ENCODE peak calls at places on chromosomes 11 and 22, in five cellular contexts. G is IMR-90, Z is Peyer's patch, Q is fibroblast of lung, L is esophagus squamous epithelium. W is an unnamed sample. For H3K36me3 and H3K27me3, the result is how much of the 10 kb centered on the place peaks cover.

GRCh38 chr11:77470504-77470903 is 3.4 kb downstream of the PAK1 start:
- DNase-seq in Q (no peak), L (no peak), G (no peak), Z (no peak), W (no peak)

GRCh38 chr11:34105957-34106504 is 602 bp downstream of the NAT10 start:
- DNase-seq in G (peak), L (no peak), Q (peak), Z (no peak), W (no peak)

GRCh38 chr11:19972637-19973036 is 187.6 kb downstream of the DBX1 start:
- DNase-seq in L (no peak), Z (no peak), Q (no peak), G (no peak), W (no peak)

GRCh38 chr11:123576082-123576481 is 78.3 kb downstream of the SCN3B start:
- DNase-seq in Z (no peak), L (no peak), Q (no peak), G (no peak), W (peak)

GRCh38 chr11:86099727-86100320 is 30.9 kb upstream of the PICALM start:
- DNase-seq in L (no peak), G (peak), Z (no peak), Q (peak), W (no peak)

GRCh38 chr22:36010913-36011312 is 17.7 kb downstream of the RBFOX2 start:
- DNase-seq in G (peak), L (no peak), Q (peak), Z (no peak), W (no peak)

GRCh38 chr11:45234306-45235006 is 51.7 kb downstream of the SYT13 start:
- DNase-seq in Z (no peak), Q (no peak), L (no peak), G (no peak), W (no peak)

GRCh38 chr22:33401291-33401690 is 343.1 kb upstream of the SYN3 start:
- DNase-seq in Z (no peak), Q (peak), G (peak), L (no peak), W (no peak)

GRCh38 chr11:19697721-19698121 is 14.9 kb upstream of the NAV2 start:
- DNase-seq in L (no peak), Q (no peak), Z (no peak), G (no peak), W (peak)

GRCh38 chr11:36500315-36500721 is 9.8 kb downstream of the TRAF6 start:
- DNase-seq in Q (peak), L (no peak), G (peak), Z (no peak), W (no peak)

GRCh38 chr22:48433647-48434046 is 1394.0 kb downstream of the BRD1 start:
- DNase-seq in G (no peak), L (no peak), Z (no peak), Q (no peak), W (no peak)

GRCh38 chr22:22031571-22031970 is 49.0 kb upstream of the TOP3B start:
- DNase-seq in G (no peak), L (no peak), Z (no peak), Q (no peak), W (no peak)

GRCh38 chr11:116855413-116855812 is 18.0 kb upstream of the APOA1 start:
- DNase-seq in G (no peak), L (no peak), Q (no peak), Z (no peak), W (no peak)

GRCh38 chr11:128860571-128861361 is 6.3 kb downstream of the KCNJ1 start:
- DNase-seq in L (no peak), Q (peak), Z (no peak), G (peak), W (no peak)

GRCh38 chr11:69008774-69009440 is 4.1 kb downstream of the MRGPRF start:
- DNase-seq in Q (peak), G (peak), Z (peak), L (peak), W (peak)

GRCh38 chr11:35464308-35464707 is 45.0 kb upstream of the SLC1A2 start:
- DNase-seq in Z (no peak), Q (peak), L (no peak), G (no peak), W (peak)

GRCh38 chr22:22838148-22838786 is 49.3 kb upstream of the IGLL5 start:
- DNase-seq in L (no peak), Q (no peak), G (no peak), Z (no peak), W (no peak)

GRCh38 chr11:96012086-96012824 is 88.3 kb upstream of the MTMR2 start:
- DNase-seq in L (no peak), Q (peak), Z (no peak), G (peak), W (peak)

GRCh38 chr11:114061053-114062049 is 1.8 kb downstream of the ZBTB16 start:
- DNase-seq in G (no peak), L (no peak), Z (peak), Q (no peak), W (peak)

GRCh38 chr11:2916892-2917645 is 12.2 kb downstream of the PHLDA2 start:
- DNase-seq in Q (no peak), G (no peak), Z (no peak), L (no peak), W (peak)

GRCh38 chr11:124823512-124824376 is 23.5 kb upstream of the MSANTD2 start:
- DNase-seq in Q (no peak), G (no peak), L (no peak), Z (no peak), W (no peak)

GRCh38 chr11:27040302-27041115 is at the start of gene BBOX1:
- DNase-seq in G (no peak), Q (peak), L (no peak), Z (no peak), W (no peak)

GRCh38 chr11:27039873-27040272 is 742 bp upstream of the BBOX1 start:
- DNase-seq in Q (no peak), L (no peak), G (no peak), Z (no peak), W (peak)

GRCh38 chr11:27046956-27047355 is 6.3 kb downstream of the BBOX1 start:
- DNase-seq in L (no peak), G (no peak), Q (no peak), Z (no peak), W (no peak)

GRCh38 chr11:27041141-27041869 is 690 bp downstream of the BBOX1 start:
- DNase-seq in L (no peak), G (no peak), Z (no peak), Q (no peak), W (peak)
- H3K4me3 ChIP-seq in L (peak), G (no peak), Z (no peak), Q (no peak), W (no peak)

DNA sequence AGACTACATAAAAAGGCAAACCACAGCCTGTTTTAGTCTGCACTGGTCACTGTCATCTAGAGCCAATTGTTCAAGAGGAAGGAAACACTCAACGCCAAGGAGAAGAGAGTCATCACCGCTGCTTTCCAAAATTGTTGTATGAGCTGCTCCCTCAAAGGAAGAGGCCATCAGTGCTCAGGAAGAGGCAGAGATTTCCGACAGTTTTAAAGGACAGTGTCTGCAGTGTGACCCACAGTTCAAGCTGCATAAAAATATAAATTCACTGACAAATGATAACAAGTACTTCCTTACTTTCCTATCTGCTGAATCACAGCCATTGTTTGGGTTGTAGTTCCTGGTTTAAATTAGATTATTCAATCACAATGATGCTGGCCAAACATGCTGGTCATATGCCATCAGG is 16.4 kb downstream of the PRCP start:
- DNase-seq in L (no peak), G (peak), Z (no peak), Q (no peak), W (no peak)
- H3K36me3 ChIP-seq in L (under half), G (under half), Z (under half), Q (under half), W (under half)

DNA sequence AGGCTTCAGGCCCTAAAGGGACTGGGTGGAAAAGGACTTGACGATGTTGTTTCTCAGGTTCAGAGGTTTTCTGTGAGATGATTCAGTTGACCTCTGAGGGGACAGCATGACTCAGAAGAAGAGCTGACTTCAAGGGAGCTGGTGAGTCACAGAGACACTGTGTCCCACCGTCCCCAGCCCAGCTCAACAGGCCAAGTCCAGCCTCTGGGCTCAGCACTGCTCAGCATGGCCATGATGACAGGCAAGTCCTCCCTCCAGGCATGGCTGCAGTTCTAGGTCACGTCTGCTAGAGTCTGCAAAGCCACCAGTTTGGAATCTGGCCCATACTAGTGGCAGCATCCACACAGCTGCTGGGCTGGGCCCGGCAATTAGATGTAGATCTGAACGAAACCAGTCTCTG is 12.9 kb downstream of the TRIM29 start:
- DNase-seq in G (peak), L (no peak), Q (peak), Z (peak), W (no peak)
- H3K27me3 ChIP-seq in G (under half), L (under half), Q (under half), Z (under half), W (under half)

GRCh38 chr11:6647282-6647679 is 8.3 kb downstream of the DCHS1 start:
- DNase-seq in Q (no peak), G (peak), L (no peak), Z (no peak), W (peak)

GRCh38 chr11:6648505-6648904 is 7.1 kb downstream of the DCHS1 start:
- DNase-seq in Z (no peak), G (no peak), Q (no peak), L (no peak), W (peak)

GRCh38 chr11:6646040-6646439 is 9.6 kb downstream of the DCHS1 start:
- DNase-seq in Z (no peak), L (no peak), Q (peak), G (peak), W (no peak)

GRCh38 chr11:6647836-6648235 is 7.8 kb downstream of the DCHS1 start:
- DNase-seq in Q (no peak), Z (no peak), L (no peak), G (no peak), W (no peak)

DNA sequence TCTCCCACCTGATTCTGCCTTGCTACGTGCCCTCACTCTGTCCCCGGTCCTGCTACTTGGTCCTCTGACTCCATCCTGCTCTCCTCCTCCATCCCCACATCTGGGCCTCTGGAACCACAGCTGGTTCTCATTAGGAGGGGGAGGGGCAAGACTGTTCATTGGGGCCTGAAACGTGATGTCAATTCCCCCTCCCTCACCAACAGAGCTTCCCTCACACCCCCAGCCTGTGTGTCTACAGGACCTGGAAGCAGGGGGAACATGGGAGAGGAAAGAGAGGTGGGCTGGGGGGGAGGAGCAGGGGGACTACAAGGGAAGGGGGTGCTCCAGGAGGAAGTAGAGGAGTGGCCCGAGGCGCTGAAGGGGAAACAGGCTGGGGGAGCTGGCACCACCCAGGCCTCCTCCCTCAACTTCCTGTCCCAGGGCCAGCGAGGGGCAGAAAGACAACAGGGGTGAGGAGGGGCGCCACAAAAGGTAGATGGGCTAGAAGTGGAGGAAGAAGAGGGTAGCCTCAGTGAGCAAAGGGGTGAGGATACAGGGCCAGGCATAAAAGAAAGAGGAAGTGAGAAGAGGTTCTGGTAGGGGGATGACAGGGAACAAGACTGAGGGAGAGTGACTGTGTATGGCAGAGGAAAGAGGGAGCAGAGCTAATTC is 8.9 kb downstream of the DCHS1 start:
- DNase-seq in L (no peak), Z (no peak), G (peak), Q (no peak), W (peak)
- H3K4me3 ChIP-seq in L (no peak), Z (no peak), G (no peak), Q (no peak), W (no peak)

GRCh38 chr11:64258356-64258755 is 7.0 kb downstream of the PLCB3 start:
- DNase-seq in Z (no peak), Q (no peak), L (no peak), G (no peak), W (no peak)

GRCh38 chr11:64259533-64260067 is 8.3 kb downstream of the PLCB3 start:
- DNase-seq in Q (no peak), G (no peak), Z (no peak), L (no peak), W (no peak)

GRCh38 chr11:64261556-64262080 is 10.3 kb downstream of the PLCB3 start:
- DNase-seq in Q (no peak), Z (no peak), L (no peak), G (no peak), W (no peak)

GRCh38 chr11:64260147-64260708 is 8.9 kb downstream of the PLCB3 start:
- DNase-seq in Q (no peak), L (no peak), Z (no peak), G (no peak), W (no peak)

GRCh38 chr11:64258946-64259532 is 7.7 kb downstream of the PLCB3 start:
- DNase-seq in L (no peak), Q (no peak), Z (no peak), G (no peak), W (no peak)
- H3K36me3 ChIP-seq in L (half or more), Q (under half), Z (half or more), G (half or more), W (under half)

W was measured in H7.